ENCODE peak calls at places on chromosomes 13 and 19, in eight cellular contexts. R, J, A, B, C, F, L and Z are unnamed samples.

GRCh38 chr13:39531646-39532045 is 71.3 kb downstream of the LHFPL6 start:
- DNase-seq in R (peak), J (no peak), A (no peak), B (no peak), C (no peak), F (no peak), L (no peak), Z (no peak)

GRCh38 chr13:66618702-66619101 is 611.4 kb downstream of the PCDH9 start:
- DNase-seq in R (peak), J (no peak), A (no peak), B (peak), C (peak), F (peak), L (no peak), Z (no peak)

GRCh38 chr19:18460313-18460712 is 22.4 kb upstream of the ISYNA1 start:
- DNase-seq in R (no peak), J (peak), A (no peak), B (no peak), C (peak), F (no peak), L (no peak), Z (no peak)

GRCh38 chr19:23281663-23282276 is 31.6 kb upstream of the ZNF724 start:
- DNase-seq in R (no peak), J (no peak), A (no peak), B (no peak), C (no peak), F (no peak), L (no peak), Z (no peak)

GRCh38 chr13:79485014-79485441 is 4.1 kb downstream of the NDFIP2 start:
- DNase-seq in R (no peak), J (no peak), A (no peak), B (no peak), C (peak), F (peak), L (no peak), Z (peak)

GRCh38 chr19:17184381-17184841 is 30.7 kb upstream of the USE1 start:
- DNase-seq in R (no peak), J (no peak), A (peak), B (no peak), C (no peak), F (no peak), L (peak), Z (peak)

GRCh38 chr19:15424692-15425272 is 6.0 kb upstream of the AKAP8L start:
- DNase-seq in R (no peak), J (no peak), A (no peak), B (no peak), C (no peak), F (no peak), L (no peak), Z (no peak)

GRCh38 chr19:49389406-49389805 is 1.4 kb downstream of the KASH5 start:
- DNase-seq in R (no peak), J (no peak), A (no peak), B (no peak), C (no peak), F (no peak), L (no peak), Z (no peak)

GRCh38 chr13:46058268-46058667 is 5.7 kb upstream of the ZC3H13 start:
- DNase-seq in R (no peak), J (no peak), A (no peak), B (no peak), C (no peak), F (no peak), L (no peak), Z (no peak)

GRCh38 chr19:45234089-45234869 is 10.9 kb downstream of the EXOC3L2 start:
- DNase-seq in R (no peak), J (no peak), A (no peak), B (peak), C (no peak), F (no peak), L (no peak), Z (no peak)

GRCh38 chr13:112854321-112854720 is 114.7 kb upstream of the MCF2L start:
- DNase-seq in R (no peak), J (no peak), A (no peak), B (no peak), C (no peak), F (no peak), L (no peak), Z (no peak)

GRCh38 chr13:75393839-75394238 is 88.1 kb downstream of the TBC1D4 start:
- DNase-seq in R (no peak), J (no peak), A (no peak), B (no peak), C (no peak), F (no peak), L (no peak), Z (no peak)

GRCh38 chr13:84118845-84119409 is 236.7 kb upstream of the SLITRK1 start:
- DNase-seq in R (no peak), J (no peak), A (no peak), B (no peak), C (no peak), F (no peak), L (no peak), Z (no peak)

GRCh38 chr19:10113592-10113963 is 2.1 kb downstream of the P2RY11 start:
- DNase-seq in R (no peak), J (no peak), A (no peak), B (peak), C (no peak), F (no peak), L (no peak), Z (no peak)

GRCh38 chr13:40692946-40693345 is 26.5 kb upstream of the FOXO1 start:
- DNase-seq in R (no peak), J (no peak), A (no peak), B (no peak), C (no peak), F (no peak), L (no peak), Z (no peak)

GRCh38 chr13:30880151-30880551 is 25.9 kb upstream of the MEDAG start:
- DNase-seq in R (no peak), J (no peak), A (no peak), B (no peak), C (no peak), F (no peak), L (no peak), Z (no peak)

GRCh38 chr19:6273701-6274601 is 5.8 kb downstream of the MLLT1 start:
- DNase-seq in R (no peak), J (peak), A (no peak), B (no peak), C (no peak), F (no peak), L (no peak), Z (no peak)

GRCh38 chr13:48403151-48403631 is 9.7 kb downstream of the LPAR6 start:
- DNase-seq in R (no peak), J (no peak), A (no peak), B (no peak), C (no peak), F (no peak), L (no peak), Z (no peak)

GRCh38 chr19:2983351-2984195 is 6.2 kb downstream of the TLE6 start:
- DNase-seq in R (peak), J (peak), A (no peak), B (no peak), C (no peak), F (peak), L (no peak), Z (no peak)

GRCh38 chr19:555474-555808 is 11.6 kb downstream of the GZMM start:
- DNase-seq in R (no peak), J (no peak), A (no peak), B (no peak), C (no peak), F (no peak), L (no peak), Z (no peak)

GRCh38 chr19:5822181-5822844 is 17.2 kb downstream of the FUT6 start:
- DNase-seq in R (no peak), J (no peak), A (no peak), B (no peak), C (no peak), F (no peak), L (no peak), Z (no peak)

GRCh38 chr19:345320-345879 is 804 bp upstream of the MIER2 start:
- DNase-seq in R (no peak), J (no peak), A (no peak), B (no peak), C (no peak), F (no peak), L (no peak), Z (no peak)

GRCh38 chr19:2249010-2249866 is at the start of gene AMH:
- DNase-seq in R (no peak), J (no peak), A (no peak), B (no peak), C (no peak), F (no peak), L (no peak), Z (no peak)

GRCh38 chr13:110137677-110138008 is 169.3 kb downstream of the COL4A1 start:
- DNase-seq in R (no peak), J (no peak), A (no peak), B (no peak), C (no peak), F (no peak), L (peak), Z (peak)

GRCh38 chr19:9700229-9700981 is 25.5 kb upstream of the ZNF562 start:
- DNase-seq in R (no peak), J (no peak), A (no peak), B (no peak), C (no peak), F (no peak), L (no peak), Z (no peak)

GRCh38 chr19:47227347-47228167 is 3.4 kb downstream of the BBC3 start:
- DNase-seq in R (peak), J (peak), A (no peak), B (peak), C (peak), F (peak), L (no peak), Z (no peak)

GRCh38 chr19:5292453-5292842 is 48.2 kb downstream of the PTPRS start:
- DNase-seq in R (peak), J (no peak), A (peak), B (peak), C (no peak), F (no peak), L (peak), Z (peak)

GRCh38 chr19:20863176-20863575 is 59.9 kb upstream of the ZNF85 start:
- DNase-seq in R (no peak), J (no peak), A (no peak), B (no peak), C (no peak), F (no peak), L (no peak), Z (no peak)

GRCh38 chr19:20162821-20163220 is 4.2 kb upstream of the ZNF486 start:
- DNase-seq in R (no peak), J (no peak), A (no peak), B (no peak), C (no peak), F (no peak), L (no peak), Z (no peak)

GRCh38 chr13:103289661-103290060 is 223.4 kb upstream of the SLC10A2 start:
- DNase-seq in R (no peak), J (no peak), A (no peak), B (no peak), C (no peak), F (no peak), L (no peak), Z (no peak)

GRCh38 chr13:60759499-60759898 is 362.5 kb downstream of the TDRD3 start:
- DNase-seq in R (peak), J (no peak), A (no peak), B (no peak), C (no peak), F (no peak), L (no peak), Z (no peak)

GRCh38 chr13:58476176-58476575 is 844.6 kb downstream of the PCDH17 start:
- DNase-seq in R (no peak), J (no peak), A (no peak), B (no peak), C (no peak), F (no peak), L (no peak), Z (no peak)

GRCh38 chr19:51552996-51553725 is 17.9 kb upstream of the ZNF175 start:
- DNase-seq in R (no peak), J (peak), A (no peak), B (peak), C (peak), F (no peak), L (peak), Z (peak)

GRCh38 chr19:17358395-17358794 is 18.7 kb downstream of the PLVAP start:
- DNase-seq in R (no peak), J (no peak), A (no peak), B (peak), C (no peak), F (no peak), L (no peak), Z (no peak)

GRCh38 chr13:36082396-36082795 is 48.8 kb downstream of the DCLK1 start:
- DNase-seq in R (no peak), J (no peak), A (no peak), B (no peak), C (no peak), F (no peak), L (no peak), Z (no peak)

GRCh38 chr13:75587679-75588078 is 38.1 kb downstream of the UCHL3 start:
- DNase-seq in R (no peak), J (no peak), A (no peak), B (no peak), C (no peak), F (no peak), L (no peak), Z (no peak)

GRCh38 chr19:14517840-14518505 is at the start of gene DNAJB1:
- DNase-seq in R (peak), J (peak), A (no peak), B (peak), C (no peak), F (no peak), L (no peak), Z (no peak)

GRCh38 chr13:51557875-51558604 is 26.2 kb upstream of the WDFY2 start:
- DNase-seq in R (no peak), J (no peak), A (no peak), B (no peak), C (peak), F (no peak), L (no peak), Z (no peak)

GRCh38 chr19:48390188-48391099 is 907 bp downstream of the KDELR1 start:
- DNase-seq in R (peak), J (peak), A (peak), B (peak), C (no peak), F (no peak), L (peak), Z (peak)

GRCh38 chr13:32264407-32264806 is 50.8 kb downstream of the ZAR1L start:
- DNase-seq in R (no peak), J (no peak), A (no peak), B (no peak), C (no peak), F (peak), L (no peak), Z (no peak)